ENCODE peak calls at places on chromosome 4, in seven cellular contexts. Y is stimulated activated naive B cell treated with anti-CD40 and anti-IgM and Interleukin-4, amounts not matched to agents 10 μg/mL and 1 μg/mL and 100 μg/mL, for 72 hours; J is KG1; S is HEK293T; H is fibroblast of mammary gland; X is heart right ventricle; M is mesendoderm. V is an unnamed sample.

GRCh38 chr4:16269742-16270522 is 43.7 kb upstream of the TAPT1 start:
- DNase-seq in Y (no peak), J (peak; percentile 26), S (no peak), H (peak; percentile 97), X (no peak), M (no peak), V (no peak)

GRCh38 chr4:139042981-139043460 is 27.4 kb downstream of the NOCT start:
- DNase-seq in Y (no peak), J (no peak), S (no peak), H (no peak), X (no peak), M (no peak), V (no peak)

GRCh38 chr4:32775049-32775448 is 2054.9 kb downstream of the PCDH7 start:
- DNase-seq in Y (no peak), J (no peak), S (peak; percentile 4), H (peak; percentile 17), X (no peak), M (peak; percentile 80), V (no peak)

GRCh38 chr4:71389149-71389840 is 50.5 kb downstream of the SLC4A4 start:
- DNase-seq in Y (no peak), J (no peak), S (no peak), H (no peak), X (no peak), M (peak; percentile 71), V (no peak)

GRCh38 chr4:4455199-4455865 is 68.4 kb downstream of the NSG1 start:
- DNase-seq in Y (no peak), J (no peak), S (no peak), H (no peak), X (no peak), M (no peak), V (no peak)

GRCh38 chr4:16083217-16084191 is at the start of gene PROM1:
- DNase-seq in Y (no peak), J (no peak), S (no peak), H (no peak), X (peak; percentile 18), M (peak; percentile 81), V (peak; percentile 11)

GRCh38 chr4:48902266-48902665 is 4.3 kb downstream of the OCIAD2 start:
- DNase-seq in Y (no peak), J (no peak), S (no peak), H (peak; percentile 73), X (no peak), M (no peak), V (no peak)

GRCh38 chr4:177530561-177530960 is 88.3 kb upstream of the AGA start:
- DNase-seq in Y (no peak), J (no peak), S (no peak), H (no peak), X (no peak), M (no peak), V (no peak)

GRCh38 chr4:25401066-25401465 is 24.0 kb downstream of the ANAPC4 start:
- DNase-seq in Y (no peak), J (no peak), S (no peak), H (no peak), X (no peak), M (peak; percentile 1), V (no peak)

GRCh38 chr4:147597561-147597960 is 19.6 kb upstream of the TMEM184C start:
- DNase-seq in Y (no peak), J (no peak), S (no peak), H (no peak), X (no peak), M (no peak), V (no peak)

GRCh38 chr4:173257732-173258717 is 76.1 kb downstream of the HMGB2 start:
- DNase-seq in Y (peak; percentile 38), J (no peak), S (peak; percentile 66), H (peak; percentile 71), X (peak; percentile 33), M (peak; percentile 88), V (peak; percentile 34)

GRCh38 chr4:22686156-22686555 is 6.6 kb upstream of the GBA3 start:
- DNase-seq in Y (no peak), J (no peak), S (no peak), H (peak; percentile 1), X (no peak), M (no peak), V (no peak)

GRCh38 chr4:71602271-71602890 is 181.5 kb downstream of the GC start:
- DNase-seq in Y (no peak), J (no peak), S (no peak), H (no peak), X (no peak), M (no peak), V (no peak)

GRCh38 chr4:35461931-35462659 is 782.2 kb downstream of the ARAP2 start:
- DNase-seq in Y (no peak), J (no peak), S (no peak), H (no peak), X (no peak), M (peak; percentile 58), V (no peak)

GRCh38 chr4:65646136-65646535 is 24.2 kb downstream of the EPHA5 start:
- DNase-seq in Y (no peak), J (no peak), S (no peak), H (no peak), X (no peak), M (no peak), V (no peak)

V was measured in memory B cell.